ENCODE peak calls at places on chromosomes 7 and 10, in five cellular contexts. E is suprapubic skin, I is BJ, V is right lobe of liver, P is fibroblast of pulmonary artery. A is an unnamed sample.

GRCh38 chr7:26413007-26413691 is 121.5 kb downstream of the SNX10 start:
- DNase-seq in E (no peak), V (no peak), I (no peak), P (no peak), A (no peak)

GRCh38 chr7:127678330-127678729 is 26.3 kb downstream of the SND1 start:
- DNase-seq in E (no peak), P (no peak), I (no peak), V (no peak), A (no peak)

GRCh38 chr10:42646692-42647640 is 8.6 kb upstream of the ZNF33B start:
- DNase-seq in P (no peak), V (no peak), E (no peak), I (no peak), A (no peak)

GRCh38 chr10:2772791-2773644 is 294.3 kb upstream of the PFKP start:
- DNase-seq in P (no peak), E (no peak), V (no peak), I (no peak), A (no peak)

GRCh38 chr10:127063762-127064161 is 132.6 kb downstream of the INSYN2A start:
- DNase-seq in I (no peak), P (no peak), V (no peak), E (no peak), A (no peak)

GRCh38 chr7:55304363-55304762 is 60.8 kb upstream of the LANCL2 start:
- DNase-seq in I (no peak), P (peak), V (no peak), E (no peak), A (no peak)

GRCh38 chr7:50531928-50532327 is 33.3 kb downstream of the DDC start:
- DNase-seq in P (no peak), V (no peak), E (no peak), I (no peak), A (no peak)

GRCh38 chr10:72337039-72337629 is 17.6 kb downstream of the DNAJB12 start:
- DNase-seq in P (peak), E (peak), I (no peak), V (peak), A (peak)

GRCh38 chr7:73967832-73968295 is 60.1 kb upstream of the ELN start:
- DNase-seq in I (no peak), V (peak), P (no peak), E (peak), A (no peak)

GRCh38 chr10:84534168-84534567 is 205.8 kb downstream of the CCSER2 start:
- DNase-seq in V (no peak), I (no peak), P (no peak), E (no peak), A (no peak)

GRCh38 chr10:30848396-30849032 is 183.2 kb downstream of the ZNF438 start:
- DNase-seq in I (no peak), V (no peak), E (no peak), P (no peak), A (no peak)

GRCh38 chr10:133142523-133143199 is 17.4 kb upstream of the KNDC1 start:
- DNase-seq in I (no peak), P (no peak), V (peak), E (no peak), A (no peak)

GRCh38 chr7:105387621-105388372 is 924 bp downstream of the SRPK2 start:
- DNase-seq in V (peak), E (peak), I (no peak), P (peak), A (peak)

GRCh38 chr7:105391429-105391828 is 2.7 kb upstream of the SRPK2 start:
- DNase-seq in V (no peak), I (no peak), P (no peak), E (no peak), A (no peak)

GRCh38 chr7:105389889-105390288 is 1.2 kb upstream of the SRPK2 start:
- DNase-seq in I (no peak), V (no peak), P (no peak), E (no peak), A (no peak)

GRCh38 chr7:105388373-105389089 is at the start of gene SRPK2:
- DNase-seq in E (peak), V (peak), P (peak), I (no peak), A (peak)

GRCh38 chr7:105389090-105389650 is 449 bp upstream of the SRPK2 start:
- DNase-seq in P (peak), I (no peak), E (no peak), V (peak), A (peak)
- TF ChIP-seq CTCF in P (no peak), I (peak), E (no peak), V (no peak), A (no peak)

GRCh38 chr7:39592586-39592985 is 26.4 kb downstream of the YAE1 start:
- DNase-seq in V (no peak), P (peak), E (no peak), I (peak), A (peak)
- H3K4me3 ChIP-seq in V (no peak), P (no peak), E (no peak), I (no peak), A (no peak)

GRCh38 chr10:12255048-12255447 is 59.1 kb downstream of the CDC123 start:
- DNase-seq in P (no peak), V (no peak), E (no peak), I (no peak), A (peak)

GRCh38 chr10:12250181-12250580 is 54.2 kb downstream of the CDC123 start:
- DNase-seq in P (no peak), V (no peak), I (no peak), E (no peak), A (no peak)

GRCh38 chr10:12251581-12251980 is 55.6 kb downstream of the CDC123 start:
- DNase-seq in I (no peak), P (no peak), V (no peak), E (no peak), A (no peak)

GRCh38 chr10:12252882-12253546 is 57.0 kb downstream of the CDC123 start:
- DNase-seq in I (no peak), P (no peak), E (no peak), V (no peak), A (no peak)
- TF ChIP-seq CTCF in I (peak), P (peak), E (no peak), V (peak), A (peak)

GRCh38 chr10:45373783-45374450 is at the start of gene ALOX5:
- DNase-seq in P (no peak), I (no peak), V (peak), E (no peak), A (no peak)

GRCh38 chr10:45373003-45373782 is 823 bp upstream of the ALOX5 start:
- DNase-seq in V (no peak), E (no peak), I (no peak), P (no peak), A (no peak)

GRCh38 chr10:45375716-45376231 is 1.8 kb downstream of the ALOX5 start:
- DNase-seq in I (no peak), P (no peak), E (no peak), V (no peak), A (no peak)

GRCh38 chr10:45375101-45375500 is 1.1 kb downstream of the ALOX5 start:
- DNase-seq in V (no peak), E (no peak), I (no peak), P (no peak), A (no peak)

GRCh38 chr10:45374451-45375052 is 536 bp downstream of the ALOX5 start:
- DNase-seq in P (no peak), I (no peak), E (no peak), V (no peak), A (no peak)
- H3K4me3 ChIP-seq in P (no peak), I (no peak), E (peak), V (peak), A (no peak)

GRCh38 chr10:114356786-114357588 is 47.3 kb downstream of the AFAP1L2 start:
- DNase-seq in P (no peak), I (no peak), E (no peak), V (no peak), A (peak)

GRCh38 chr10:114350751-114351150 is 53.6 kb downstream of the AFAP1L2 start:
- DNase-seq in E (no peak), P (no peak), V (no peak), I (no peak), A (no peak)

GRCh38 chr10:114353383-114353782 is 50.9 kb downstream of the AFAP1L2 start:
- DNase-seq in V (no peak), I (no peak), E (no peak), P (no peak), A (no peak)

GRCh38 chr10:114349505-114350211 is 54.6 kb downstream of the AFAP1L2 start:
- DNase-seq in E (no peak), I (no peak), V (no peak), P (no peak), A (peak)

GRCh38 chr10:114352653-114353298 is 51.5 kb downstream of the AFAP1L2 start:
- DNase-seq in E (no peak), P (no peak), V (no peak), I (no peak), A (no peak)
- TF ChIP-seq CTCF in E (no peak), P (no peak), V (no peak), I (no peak), A (no peak)

GRCh38 chr7:150897502-150898474 is 45.5 kb downstream of the AOC1 start:
- DNase-seq in I (no peak), V (no peak), E (no peak), P (no peak), A (no peak)

GRCh38 chr7:150895809-150896208 is 43.5 kb downstream of the AOC1 start:
- DNase-seq in E (no peak), P (no peak), I (no peak), V (no peak), A (no peak)

GRCh38 chr7:150900675-150901074 is 48.4 kb downstream of the AOC1 start:
- DNase-seq in P (no peak), E (no peak), V (no peak), I (no peak), A (no peak)

GRCh38 chr7:150896562-150897209 is 44.4 kb downstream of the AOC1 start:
- DNase-seq in V (no peak), E (no peak), P (no peak), I (no peak), A (no peak)

GRCh38 chr7:150898475-150899011 is 46.2 kb downstream of the AOC1 start:
- DNase-seq in P (peak), I (no peak), V (peak), E (peak), A (peak)
- H3K4me3 ChIP-seq in P (no peak), I (no peak), V (no peak), E (no peak), A (no peak)

DNA sequence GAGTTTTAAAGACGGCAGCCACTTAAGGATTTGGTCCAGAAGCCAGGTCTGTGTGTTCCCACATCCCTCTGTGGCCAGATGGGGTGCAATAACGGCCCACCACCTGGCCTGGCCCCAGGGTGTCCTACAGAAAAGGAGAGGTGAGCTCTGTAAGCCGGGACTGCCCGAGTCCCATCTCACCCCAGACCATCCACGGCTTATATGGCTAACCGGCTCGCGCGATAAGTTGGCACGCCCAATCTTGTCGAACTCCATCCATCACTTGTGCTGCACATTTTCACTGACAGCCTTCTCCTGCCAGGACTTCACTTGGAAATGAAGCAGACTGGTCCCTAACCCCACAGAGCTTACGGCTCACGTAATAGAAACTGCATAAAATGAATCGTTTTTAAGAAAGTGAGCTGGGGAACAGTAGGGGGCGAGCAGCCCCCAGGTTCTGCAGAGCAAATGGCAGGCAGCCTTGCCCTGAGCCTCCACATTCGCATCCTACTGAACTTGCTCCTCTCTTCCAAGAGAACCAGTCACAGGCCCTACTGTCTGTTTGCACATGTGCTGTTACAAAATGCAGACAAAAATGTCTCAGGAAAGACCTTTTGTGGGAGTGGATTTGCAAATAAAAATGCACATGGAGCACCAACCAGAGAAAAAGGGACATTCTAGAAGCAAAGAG is 98.2 kb downstream of the TNS3 start:
- DNase-seq in E (no peak), I (no peak), P (peak), V (no peak), A (peak)
- TF ChIP-seq CTCF in E (no peak), I (peak), P (peak), V (no peak), A (peak)

GRCh38 chr7:93226310-93226709 is at the start of gene HEPACAM2:
- DNase-seq in E (no peak), I (no peak), P (no peak), V (no peak), A (no peak)

GRCh38 chr7:93232673-93233018 is 480 bp downstream of the VPS50 start:
- DNase-seq in I (no peak), E (no peak), V (no peak), P (peak), A (no peak)

GRCh38 chr7:93231799-93232672 is at the start of gene VPS50:
- DNase-seq in E (peak), I (peak), P (peak), V (peak), A (peak)

GRCh38 chr7:93228302-93228701 is 2.0 kb upstream of the HEPACAM2 start:
- DNase-seq in V (no peak), E (no peak), P (peak), I (no peak), A (peak)

GRCh38 chr7:93231264-93231663 is 902 bp upstream of the VPS50 start:
- DNase-seq in V (no peak), E (no peak), P (peak), I (no peak), A (no peak)
- H3K4me3 ChIP-seq in V (peak), E (peak), P (peak), I (no peak), A (peak)

A was measured in fibroblast of villous mesenchyme.